ENCODE peak calls at places on chromosomes 2 and 18, in four cellular contexts. D is neural progenitor cell, U is HCT116, J is GM23338. X is an unnamed sample. For H3K27me3, the result is how much of the 10 kb centered on the place peaks cover.

GRCh38 chr2:214104219-214104618 is 306.6 kb upstream of the VWC2L start:
- DNase-seq in D (no peak), U (no peak), J (no peak), X (no peak)

GRCh38 chr2:33116799-33117198 is 170.0 kb downstream of the LTBP1 start:
- DNase-seq in D (peak), U (no peak), J (no peak), X (no peak)

GRCh38 chr2:43127941-43128561 is 98.4 kb downstream of the ZFP36L2 start:
- DNase-seq in D (no peak), U (no peak), J (no peak), X (no peak)

GRCh38 chr2:26614205-26615128 is 26.7 kb downstream of the CIB4 start:
- DNase-seq in D (no peak), U (no peak), J (no peak), X (no peak)

GRCh38 chr2:47226124-47227040 is 71.3 kb upstream of the STPG4 start:
- DNase-seq in D (no peak), U (no peak), J (no peak), X (no peak)

GRCh38 chr2:148546270-148546669 is 98.3 kb upstream of the EPC2 start:
- DNase-seq in D (no peak), U (no peak), J (no peak), X (no peak)

GRCh38 chr18:3294435-3295080 is 32.6 kb downstream of the MYL12B start:
- DNase-seq in D (no peak), U (no peak), J (no peak), X (peak)

GRCh38 chr18:12657849-12658829 is at the start of gene SPIRE1:
- DNase-seq in D (peak), U (no peak), J (peak), X (peak)

GRCh38 chr2:61434314-61434713 is 36.6 kb downstream of the USP34 start:
- DNase-seq in D (no peak), U (no peak), J (no peak), X (no peak)

GRCh38 chr2:122019729-122020128 is 264.3 kb downstream of the TSN start:
- DNase-seq in D (no peak), U (no peak), J (no peak), X (peak)

GRCh38 chr2:72929010-72929409 is 11.7 kb downstream of the EMX1 start:
- DNase-seq in D (no peak), U (no peak), J (no peak), X (no peak)
- H3K27me3 ChIP-seq in D (half or more), U (under half), J (half or more), X (half or more)

GRCh38 chr2:58197894-58198293 is 43.2 kb downstream of the FANCL start:
- DNase-seq in D (no peak), U (no peak), J (no peak), X (no peak)
- H3K4me3 ChIP-seq in D (no peak), U (no peak), J (no peak), X (no peak)

GRCh38 chr2:12199661-12200258 is 453.3 kb downstream of the LPIN1 start:
- DNase-seq in D (no peak), U (no peak), J (no peak), X (no peak)
- TF ChIP-seq EZH2phosphoT487 in D (no peak), U (no peak), J (no peak), X (no peak)

GRCh38 chr2:217332392-217332791 is 472.5 kb upstream of the TNP1 start:
- DNase-seq in D (no peak), U (no peak), J (no peak), X (no peak)
- H3K27me3 ChIP-seq in D (under half), U (under half), J (under half), X (under half)

GRCh38 chr2:241802421-241802749 is 6.6 kb upstream of the NEU4 start:
- DNase-seq in D (no peak), U (no peak), J (no peak), X (no peak)

GRCh38 chr2:241802806-241803318 is 6.1 kb upstream of the NEU4 start:
- DNase-seq in D (no peak), U (no peak), J (no peak), X (no peak)

GRCh38 chr2:241803387-241804325 is 5.3 kb upstream of the NEU4 start:
- DNase-seq in D (no peak), U (no peak), J (peak), X (peak)

GRCh38 chr2:241801611-241802420 is 7.2 kb upstream of the NEU4 start:
- DNase-seq in D (no peak), U (no peak), J (peak), X (no peak)

DNA sequence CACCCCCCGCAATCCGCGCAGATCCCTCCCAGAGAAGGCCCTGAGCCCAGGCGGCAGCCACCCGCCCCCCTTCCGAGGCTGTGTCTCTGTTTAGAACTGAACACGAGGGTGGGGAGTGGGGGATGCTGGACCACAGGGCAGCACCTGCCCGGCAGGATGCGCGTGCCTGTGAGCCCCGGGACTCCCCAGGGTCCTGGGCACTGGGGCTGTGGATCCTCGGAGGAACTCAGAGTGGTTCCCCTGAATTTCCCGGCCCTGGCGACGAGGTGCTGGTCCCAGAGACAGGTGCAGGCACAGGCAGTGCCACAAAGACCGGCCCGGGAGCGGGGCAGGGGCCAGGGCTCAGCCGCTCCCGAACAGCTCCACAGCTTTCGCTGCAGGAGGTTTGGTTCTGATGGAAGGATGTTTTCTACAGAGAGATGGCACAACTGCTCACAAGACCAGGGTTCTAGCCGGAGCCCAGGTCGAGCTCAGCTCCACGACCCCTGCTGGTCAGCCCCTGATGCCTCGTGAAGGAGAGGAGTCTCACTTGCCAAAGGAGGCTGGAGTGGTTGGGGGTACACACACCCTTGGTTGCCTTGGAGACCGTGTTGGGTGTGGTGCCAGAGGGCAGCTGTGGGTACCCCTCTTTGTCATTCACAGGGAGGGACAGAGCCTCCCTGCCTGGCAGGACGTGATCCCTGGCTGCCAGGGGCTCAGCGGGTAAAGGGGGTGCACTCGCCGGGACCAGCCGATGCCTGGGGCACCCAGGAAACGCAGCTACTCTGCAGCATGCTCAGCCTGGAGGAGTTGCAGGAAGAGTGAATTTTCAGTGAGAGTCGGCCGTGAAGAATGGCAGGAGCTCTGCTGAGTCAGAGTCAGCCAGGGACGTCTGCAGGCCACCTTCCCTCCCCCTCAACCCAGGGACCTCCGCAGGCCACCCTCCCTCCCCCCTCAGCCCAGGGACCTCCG is 4.4 kb upstream of the NEU4 start:
- DNase-seq in D (no peak), U (no peak), J (peak), X (no peak)
- H3K4me3 ChIP-seq in D (no peak), U (no peak), J (peak), X (peak)

DNA sequence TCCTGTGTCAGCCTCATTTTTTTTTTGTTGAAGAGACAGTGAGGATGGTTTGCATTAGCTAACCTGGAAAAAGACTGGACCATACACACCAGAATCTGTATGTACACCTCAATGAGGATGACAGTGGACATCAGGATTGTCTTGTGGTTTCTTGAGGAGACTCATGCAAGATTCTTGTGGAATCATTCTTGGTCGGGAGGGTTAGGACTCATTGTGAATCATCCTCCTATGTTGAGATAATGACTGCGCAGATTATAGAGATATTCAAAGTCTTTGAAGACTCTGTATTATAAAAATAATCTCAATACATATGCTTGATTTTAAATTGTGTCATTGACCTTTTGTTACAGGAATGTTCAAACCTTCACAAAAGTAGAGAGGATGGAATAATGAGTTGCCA is 49.1 kb upstream of the DOCK10 start:
- DNase-seq in D (no peak), U (peak), J (no peak), X (peak)
- TF ChIP-seq EZH2phosphoT487 in D (no peak), U (no peak), J (no peak), X (no peak)

GRCh38 chr2:241860184-241861078 is 1.7 kb upstream of the PDCD1 start:
- DNase-seq in D (no peak), U (no peak), J (no peak), X (peak)

GRCh38 chr2:241863021-241863954 is 4.6 kb upstream of the PDCD1 start:
- DNase-seq in D (no peak), U (no peak), J (peak), X (peak)

GRCh38 chr2:241862093-241862492 is 3.4 kb upstream of the PDCD1 start:
- DNase-seq in D (no peak), U (no peak), J (peak), X (no peak)

GRCh38 chr2:241859436-241860183 is 916 bp upstream of the PDCD1 start:
- DNase-seq in D (no peak), U (no peak), J (no peak), X (peak)

DNA sequence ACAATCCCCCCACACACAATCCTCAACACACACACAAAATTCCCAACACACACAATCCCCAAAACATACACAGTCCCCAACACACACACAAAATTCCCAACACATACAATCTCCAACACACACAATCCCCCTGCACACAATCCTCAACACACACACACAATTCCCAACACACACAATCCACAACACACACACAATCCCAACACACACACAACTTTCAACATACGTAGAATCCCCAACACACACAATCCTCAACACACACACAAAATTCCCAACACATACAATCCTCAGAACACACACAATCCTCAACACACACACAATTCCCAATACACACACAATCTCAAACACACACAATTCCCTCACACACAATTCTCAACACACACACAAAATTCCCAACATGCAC is 2.6 kb upstream of the PDCD1 start:
- DNase-seq in D (no peak), U (no peak), J (no peak), X (no peak)
- H3K27me3 ChIP-seq in D (under half), U (under half), J (under half), X (under half)

GRCh38 chr2:189613650-189614420 is 33.2 kb upstream of the SLC40A1 start:
- DNase-seq in D (no peak), U (no peak), J (no peak), X (peak)
- H3K4me3 ChIP-seq in D (no peak), U (no peak), J (no peak), X (no peak)

GRCh38 chr2:162435676-162436075 is 91.7 kb downstream of the GCA start:
- DNase-seq in D (no peak), U (no peak), J (no peak), X (no peak)
- TF ChIP-seq EZH2phosphoT487 in D (no peak), U (no peak), J (no peak), X (no peak)

GRCh38 chr2:20565101-20565622 is 85.7 kb downstream of the HS1BP3 start:
- DNase-seq in D (no peak), U (no peak), J (no peak), X (no peak)
- H3K27me3 ChIP-seq in D (half or more), U (under half), J (under half), X (under half)

X was measured in GM23248.